ENCODE peak calls at places on chromosomes 7 and 10, in five cellular contexts. One of them, this sample, is unnamed.

GRCh38 chr7:23685770-23686169 is 5.8 kb downstream of the FAM221A start:
- DNase-seq in bronchial epithelial cell: peak; percentile 21
- DNase-seq in Caki2: no peak
- DNase-seq in activated CD4-positive, alpha-beta T cell treated with anti-CD3 and anti-CD28 coated beads for 24 hours: no peak
- DNase-seq in HFFc6: no peak
- DNase-seq in this sample: peak; percentile 20

GRCh38 chr10:105150486-105150885 is 509.4 kb downstream of the SORCS3 start:
- DNase-seq in bronchial epithelial cell: peak; percentile 4
- DNase-seq in Caki2: no peak
- DNase-seq in activated CD4-positive, alpha-beta T cell treated with anti-CD3 and anti-CD28 coated beads for 24 hours: no peak
- DNase-seq in HFFc6: no peak
- DNase-seq in this sample: no peak

GRCh38 chr10:30813872-30814471 is 184.4 kb upstream of the LYZL2 start:
- DNase-seq in bronchial epithelial cell: peak; percentile 75
- DNase-seq in Caki2: peak; percentile 58
- DNase-seq in activated CD4-positive, alpha-beta T cell treated with anti-CD3 and anti-CD28 coated beads for 24 hours: no peak
- DNase-seq in HFFc6: peak; percentile 70
- DNase-seq in this sample: peak; percentile 63

GRCh38 chr10:128036011-128036615 is 90.1 kb downstream of the MKI67 start:
- DNase-seq in bronchial epithelial cell: peak; percentile 22
- DNase-seq in Caki2: no peak
- DNase-seq in activated CD4-positive, alpha-beta T cell treated with anti-CD3 and anti-CD28 coated beads for 24 hours: no peak
- DNase-seq in HFFc6: no peak
- DNase-seq in this sample: no peak

GRCh38 chr7:30159698-30160143 is 24.9 kb downstream of the MTURN start:
- DNase-seq in bronchial epithelial cell: no peak
- DNase-seq in Caki2: no peak
- DNase-seq in activated CD4-positive, alpha-beta T cell treated with anti-CD3 and anti-CD28 coated beads for 24 hours: no peak
- DNase-seq in HFFc6: peak; percentile 32
- DNase-seq in this sample: peak; percentile 61

GRCh38 chr10:7471720-7472367 is 61.0 kb upstream of the SFMBT2 start:
- DNase-seq in bronchial epithelial cell: no peak
- DNase-seq in Caki2: no peak
- DNase-seq in activated CD4-positive, alpha-beta T cell treated with anti-CD3 and anti-CD28 coated beads for 24 hours: no peak
- DNase-seq in HFFc6: no peak
- DNase-seq in this sample: no peak

GRCh38 chr7:107687656-107688055 is 27.0 kb downstream of the SLC26A4 start:
- DNase-seq in bronchial epithelial cell: peak; percentile 55
- DNase-seq in Caki2: no peak
- DNase-seq in activated CD4-positive, alpha-beta T cell treated with anti-CD3 and anti-CD28 coated beads for 24 hours: no peak
- DNase-seq in HFFc6: peak; percentile 4
- DNase-seq in this sample: no peak

GRCh38 chr7:4261038-4261960 is 420.8 kb upstream of the FOXK1 start:
- DNase-seq in bronchial epithelial cell: no peak
- DNase-seq in Caki2: no peak
- DNase-seq in activated CD4-positive, alpha-beta T cell treated with anti-CD3 and anti-CD28 coated beads for 24 hours: no peak
- DNase-seq in HFFc6: no peak
- DNase-seq in this sample: no peak

GRCh38 chr7:112143567-112143966 is 62.6 kb downstream of the DOCK4 start:
- DNase-seq in bronchial epithelial cell: no peak
- DNase-seq in Caki2: no peak
- DNase-seq in activated CD4-positive, alpha-beta T cell treated with anti-CD3 and anti-CD28 coated beads for 24 hours: no peak
- DNase-seq in HFFc6: peak; percentile 32
- DNase-seq in this sample: peak; percentile 57

GRCh38 chr10:44968887-44969400 is 9.3 kb downstream of the RASSF4 start:
- DNase-seq in bronchial epithelial cell: no peak
- DNase-seq in Caki2: no peak
- DNase-seq in activated CD4-positive, alpha-beta T cell treated with anti-CD3 and anti-CD28 coated beads for 24 hours: no peak
- DNase-seq in HFFc6: no peak
- DNase-seq in this sample: no peak

GRCh38 chr7:96287168-96287567 is 34.7 kb downstream of the SLC25A13 start:
- DNase-seq in bronchial epithelial cell: no peak
- DNase-seq in Caki2: no peak
- DNase-seq in activated CD4-positive, alpha-beta T cell treated with anti-CD3 and anti-CD28 coated beads for 24 hours: no peak
- DNase-seq in HFFc6: no peak
- DNase-seq in this sample: no peak

GRCh38 chr7:150502519-150502918 is 12.2 kb upstream of the GIMAP7 start:
- DNase-seq in bronchial epithelial cell: no peak
- DNase-seq in Caki2: no peak
- DNase-seq in activated CD4-positive, alpha-beta T cell treated with anti-CD3 and anti-CD28 coated beads for 24 hours: no peak
- DNase-seq in HFFc6: no peak
- DNase-seq in this sample: no peak

GRCh38 chr10:102633282-102633681 is 11.0 kb upstream of the TRIM8 start:
- DNase-seq in bronchial epithelial cell: peak; percentile 49
- DNase-seq in Caki2: no peak
- DNase-seq in activated CD4-positive, alpha-beta T cell treated with anti-CD3 and anti-CD28 coated beads for 24 hours: no peak
- DNase-seq in HFFc6: peak; percentile 53
- DNase-seq in this sample: peak; percentile 50

GRCh38 chr7:91325731-91326130 is 61.5 kb downstream of the FZD1 start:
- DNase-seq in bronchial epithelial cell: no peak
- DNase-seq in Caki2: no peak
- DNase-seq in activated CD4-positive, alpha-beta T cell treated with anti-CD3 and anti-CD28 coated beads for 24 hours: no peak
- DNase-seq in HFFc6: no peak
- DNase-seq in this sample: no peak

This sample was measured in NCI-H226.